ENCODE peak calls at places on chromosomes 2 and 18, in ten cellular contexts. O, C, N, M, E, B, W, T, L and A are unnamed samples.

GRCh38 chr18:49094136-49094535 is 143.4 kb upstream of the SMAD7 start:
- DNase-seq in O (no peak), C (no peak), N (peak), M (no peak), E (no peak), B (no peak), W (no peak), T (no peak), L (no peak), A (peak)

GRCh38 chr18:35347991-35348390 is 3.8 kb upstream of the ZNF24 start:
- DNase-seq in O (no peak), C (no peak), N (no peak), M (no peak), E (no peak), B (no peak), W (no peak), T (no peak), L (no peak), A (no peak)

GRCh38 chr18:23943903-23944624 is 70.5 kb upstream of the TTC39C start:
- DNase-seq in O (peak), C (peak), N (peak), M (peak), E (no peak), B (no peak), W (no peak), T (no peak), L (peak), A (no peak)

GRCh38 chr2:221454459-221455105 is 117.5 kb downstream of the EPHA4 start:
- DNase-seq in O (no peak), C (no peak), N (no peak), M (no peak), E (no peak), B (no peak), W (no peak), T (no peak), L (no peak), A (no peak)

GRCh38 chr18:49052891-49053644 is 102.3 kb upstream of the SMAD7 start:
- DNase-seq in O (peak), C (peak), N (no peak), M (peak), E (no peak), B (no peak), W (no peak), T (no peak), L (peak), A (peak)

GRCh38 chr2:225041210-225041870 is 928 bp downstream of the DOCK10 start:
- DNase-seq in O (no peak), C (peak), N (peak), M (peak), E (peak), B (peak), W (peak), T (peak), L (peak), A (peak)

GRCh38 chr18:3186678-3187658 is 32.8 kb downstream of the MYOM1 start:
- DNase-seq in O (no peak), C (no peak), N (no peak), M (no peak), E (no peak), B (no peak), W (no peak), T (no peak), L (peak), A (no peak)

GRCh38 chr18:33369711-33370449 is 70.6 kb downstream of the CCDC178 start:
- DNase-seq in O (no peak), C (no peak), N (no peak), M (no peak), E (no peak), B (no peak), W (no peak), T (no peak), L (no peak), A (no peak)

GRCh38 chr2:174802459-174802858 is 38.2 kb upstream of the CHRNA1 start:
- DNase-seq in O (peak), C (peak), N (no peak), M (peak), E (no peak), B (no peak), W (no peak), T (no peak), L (peak), A (peak)

GRCh38 chr18:73503326-73503725 is 635.5 kb upstream of the NETO1 start:
- DNase-seq in O (no peak), C (no peak), N (no peak), M (no peak), E (no peak), B (no peak), W (no peak), T (no peak), L (no peak), A (no peak)

GRCh38 chr2:161355985-161356384 is 47.8 kb downstream of the PSMD14 start:
- DNase-seq in O (no peak), C (no peak), N (no peak), M (no peak), E (no peak), B (no peak), W (no peak), T (no peak), L (no peak), A (no peak)

GRCh38 chr2:16201876-16202642 is 261.7 kb downstream of the MYCN start:
- DNase-seq in O (no peak), C (no peak), N (no peak), M (no peak), E (no peak), B (no peak), W (no peak), T (no peak), L (no peak), A (no peak)

GRCh38 chr2:104033399-104033798 is 820.5 kb upstream of the POU3F3 start:
- DNase-seq in O (no peak), C (no peak), N (peak), M (no peak), E (no peak), B (no peak), W (no peak), T (no peak), L (no peak), A (no peak)

GRCh38 chr18:4270988-4271387 is 184.1 kb downstream of the DLGAP1 start:
- DNase-seq in O (no peak), C (no peak), N (no peak), M (no peak), E (no peak), B (no peak), W (no peak), T (no peak), L (no peak), A (no peak)

GRCh38 chr18:60202702-60203101 is 169.9 kb downstream of the MC4R start:
- DNase-seq in O (no peak), C (no peak), N (no peak), M (no peak), E (no peak), B (no peak), W (no peak), T (no peak), L (no peak), A (no peak)

GRCh38 chr2:70140978-70141753 is 49.7 kb downstream of the C2orf42 start:
- DNase-seq in O (no peak), C (peak), N (no peak), M (peak), E (peak), B (peak), W (peak), T (no peak), L (no peak), A (peak)

GRCh38 chr2:232322560-232323327 is 55.8 kb upstream of the ALPP start:
- DNase-seq in O (no peak), C (no peak), N (peak), M (no peak), E (no peak), B (no peak), W (no peak), T (no peak), L (no peak), A (no peak)

GRCh38 chr18:68436485-68436884 is 278.4 kb downstream of the TMX3 start:
- DNase-seq in O (no peak), C (peak), N (no peak), M (peak), E (no peak), B (no peak), W (no peak), T (no peak), L (no peak), A (peak)

GRCh38 chr2:238645716-238646115 is 202.2 kb upstream of the TWIST2 start:
- DNase-seq in O (no peak), C (no peak), N (no peak), M (no peak), E (no peak), B (no peak), W (no peak), T (no peak), L (no peak), A (no peak)

GRCh38 chr2:208406474-208407451 is at the start of gene PTH2R:
- DNase-seq in O (no peak), C (no peak), N (peak), M (no peak), E (no peak), B (no peak), W (no peak), T (no peak), L (peak), A (no peak)

GRCh38 chr2:136715146-136715545 is 50.2 kb upstream of the THSD7B start:
- DNase-seq in O (no peak), C (no peak), N (no peak), M (no peak), E (no peak), B (no peak), W (no peak), T (no peak), L (no peak), A (no peak)